ENCODE peak calls at places on chromosomes 5 and 9, in seven cellular contexts. K is tibial nerve, P is brain microvascular endothelial cell, Z is GM12865, D is GM23338, F is GM10248, X is neural crest cell. E is an unnamed sample.

GRCh38 chr9:34572092-34572491 is 17.4 kb downstream of the CNTFR start:
- DNase-seq in K (no peak), P (no peak), Z (no peak), D (no peak), F (no peak), X (no peak), E (no peak)

GRCh38 chr9:13163287-13163686 is 116.2 kb downstream of the MPDZ start:
- DNase-seq in K (no peak), P (no peak), Z (no peak), D (no peak), F (no peak), X (no peak), E (no peak)

GRCh38 chr5:178399723-178400115 is 167.1 kb upstream of the PHYKPL start:
- DNase-seq in K (no peak), P (no peak), Z (no peak), D (no peak), F (no peak), X (no peak), E (no peak)

GRCh38 chr5:41503860-41504259 is 6.5 kb downstream of the PLCXD3 start:
- DNase-seq in K (no peak), P (no peak), Z (no peak), D (no peak), F (no peak), X (no peak), E (no peak)

GRCh38 chr5:56852228-56853000 is 37.1 kb downstream of the MAP3K1 start:
- DNase-seq in K (no peak), P (no peak), Z (no peak), D (no peak), F (no peak), X (no peak), E (no peak)

GRCh38 chr5:38831909-38832308 is 13.9 kb upstream of the OSMR start:
- DNase-seq in K (no peak), P (peak), Z (peak), D (peak), F (peak), X (no peak), E (peak)

GRCh38 chr5:16572289-16573015 is 44.3 kb downstream of the RETREG1 start:
- DNase-seq in K (no peak), P (no peak), Z (no peak), D (no peak), F (no peak), X (no peak), E (no peak)

GRCh38 chr9:121286973-121287721 is 19.2 kb downstream of the GSN start:
- DNase-seq in K (peak), P (peak), Z (no peak), D (peak), F (no peak), X (peak), E (no peak)

GRCh38 chr5:59786271-59786805 is 107.2 kb downstream of the PDE4D start:
- DNase-seq in K (no peak), P (peak), Z (no peak), D (no peak), F (no peak), X (no peak), E (no peak)

GRCh38 chr5:75484605-75485004 is 26.8 kb downstream of the CERT1 start:
- DNase-seq in K (no peak), P (no peak), Z (no peak), D (no peak), F (no peak), X (no peak), E (no peak)

GRCh38 chr5:180001742-180002141 is 69.8 kb downstream of the RNF130 start:
- DNase-seq in K (no peak), P (no peak), Z (no peak), D (no peak), F (no peak), X (no peak), E (no peak)

GRCh38 chr5:58794875-58795274 is 212.0 kb downstream of the RAB3C start:
- DNase-seq in K (no peak), P (peak), Z (peak), D (no peak), F (no peak), X (no peak), E (no peak)

GRCh38 chr5:134073404-134073803 is 41.1 kb upstream of the TCF7 start:
- DNase-seq in K (no peak), P (peak), Z (no peak), D (no peak), F (no peak), X (no peak), E (no peak)

GRCh38 chr9:16278420-16278999 is 592.0 kb downstream of the BNC2 start:
- DNase-seq in K (no peak), P (no peak), Z (no peak), D (no peak), F (no peak), X (no peak), E (no peak)

GRCh38 chr5:54547711-54548250 is 30.2 kb downstream of the SNX18 start:
- DNase-seq in K (peak), P (peak), Z (no peak), D (no peak), F (no peak), X (no peak), E (no peak)

GRCh38 chr9:129613520-129614175 is 7.3 kb downstream of the C9orf50 start:
- DNase-seq in K (no peak), P (no peak), Z (no peak), D (no peak), F (no peak), X (no peak), E (no peak)

GRCh38 chr5:149128023-149128875 is 13.0 kb upstream of the ABLIM3 start:
- DNase-seq in K (no peak), P (peak), Z (peak), D (peak), F (peak), X (peak), E (peak)

GRCh38 chr5:7926296-7926695 is 57.3 kb downstream of the MTRR start:
- DNase-seq in K (no peak), P (peak), Z (no peak), D (no peak), F (no peak), X (no peak), E (no peak)

GRCh38 chr5:72543365-72543764 is 36.2 kb upstream of the ZNF366 start:
- DNase-seq in K (no peak), P (peak), Z (no peak), D (no peak), F (no peak), X (no peak), E (no peak)

GRCh38 chr5:143405063-143405746 is 1.7 kb upstream of the NR3C1 start:
- DNase-seq in K (peak), P (peak), Z (peak), D (peak), F (peak), X (peak), E (peak)

GRCh38 chr9:16803648-16804047 is 66.8 kb downstream of the BNC2 start:
- DNase-seq in K (no peak), P (no peak), Z (no peak), D (no peak), F (no peak), X (no peak), E (no peak)

GRCh38 chr5:81755320-81755719 is 4.4 kb upstream of the SSBP2 start:
- DNase-seq in K (peak), P (peak), Z (no peak), D (peak), F (no peak), X (no peak), E (no peak)

GRCh38 chr5:102341918-102342317 is 45.8 kb upstream of the SLCO4C1 start:
- DNase-seq in K (no peak), P (no peak), Z (no peak), D (no peak), F (no peak), X (no peak), E (no peak)

GRCh38 chr5:7808998-7809397 is 41.9 kb downstream of the CFAP90 start:
- DNase-seq in K (no peak), P (no peak), Z (no peak), D (no peak), F (no peak), X (no peak), E (no peak)

GRCh38 chr9:75604661-75605060 is 285.8 kb upstream of the PCSK5 start:
- DNase-seq in K (no peak), P (no peak), Z (no peak), D (no peak), F (no peak), X (no peak), E (no peak)

GRCh38 chr9:4277531-4277991 is 22.3 kb downstream of the GLIS3 start:
- DNase-seq in K (no peak), P (no peak), Z (no peak), D (peak), F (no peak), X (no peak), E (no peak)

DNA sequence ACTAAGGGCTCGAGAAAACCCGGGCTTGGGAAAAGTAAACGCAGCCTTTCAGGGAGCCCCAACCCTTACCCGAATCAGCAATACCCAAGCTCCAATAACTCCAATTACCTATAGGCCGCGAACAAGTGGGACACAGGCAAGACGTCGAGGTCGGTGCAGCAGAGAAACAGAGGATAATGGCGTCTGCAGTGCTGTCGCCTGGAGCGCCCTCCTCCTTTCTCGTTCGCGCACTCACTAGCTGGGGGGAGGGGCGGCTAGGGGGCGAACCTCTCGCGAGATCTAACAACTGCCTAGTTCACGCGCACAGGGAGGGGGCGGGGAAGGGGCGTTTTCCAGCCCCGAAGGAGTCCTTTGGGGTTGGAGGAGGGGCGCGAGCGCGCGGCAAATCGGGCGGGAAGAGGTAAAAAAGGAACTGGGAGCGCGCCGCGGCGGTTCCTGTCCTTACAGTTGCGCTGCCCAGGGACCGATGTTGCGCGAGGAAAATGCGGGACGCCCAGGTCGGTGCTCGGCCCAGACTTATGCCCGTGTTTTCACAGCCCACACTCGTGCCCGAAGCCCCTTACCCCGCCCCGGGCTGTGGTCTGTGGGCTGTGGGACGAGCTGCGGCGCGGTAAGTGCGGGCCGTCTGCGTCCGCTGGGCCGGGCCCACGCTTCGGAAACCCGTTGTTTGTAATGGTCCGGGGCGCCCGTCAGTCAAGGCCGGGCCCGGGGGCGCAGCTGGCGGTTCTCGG is at the start of gene RMI1:
- DNase-seq in K (peak), P (peak), Z (peak), D (peak), F (peak), X (peak), E (peak)
- TF ChIP-seq CTCF in K (peak), P (no peak), Z (no peak), D (no peak), F (peak), X (no peak), E (no peak)

GRCh38 chr9:32260481-32260880 is 124.0 kb upstream of the ACO1 start:
- DNase-seq in K (no peak), P (no peak), Z (no peak), D (no peak), F (no peak), X (no peak), E (no peak)

GRCh38 chr9:32265037-32265436 is 119.4 kb upstream of the ACO1 start:
- DNase-seq in K (no peak), P (no peak), Z (no peak), D (no peak), F (no peak), X (no peak), E (no peak)

GRCh38 chr9:32258482-32258881 is 126.0 kb upstream of the ACO1 start:
- DNase-seq in K (no peak), P (no peak), Z (no peak), D (no peak), F (no peak), X (no peak), E (no peak)

GRCh38 chr9:32264171-32264862 is 120.1 kb upstream of the ACO1 start:
- DNase-seq in K (no peak), P (no peak), Z (no peak), D (peak), F (no peak), X (no peak), E (no peak)
- TF ChIP-seq CTCF in K (no peak), P (no peak), Z (no peak), D (peak), F (no peak), X (no peak), E (no peak)

DNA sequence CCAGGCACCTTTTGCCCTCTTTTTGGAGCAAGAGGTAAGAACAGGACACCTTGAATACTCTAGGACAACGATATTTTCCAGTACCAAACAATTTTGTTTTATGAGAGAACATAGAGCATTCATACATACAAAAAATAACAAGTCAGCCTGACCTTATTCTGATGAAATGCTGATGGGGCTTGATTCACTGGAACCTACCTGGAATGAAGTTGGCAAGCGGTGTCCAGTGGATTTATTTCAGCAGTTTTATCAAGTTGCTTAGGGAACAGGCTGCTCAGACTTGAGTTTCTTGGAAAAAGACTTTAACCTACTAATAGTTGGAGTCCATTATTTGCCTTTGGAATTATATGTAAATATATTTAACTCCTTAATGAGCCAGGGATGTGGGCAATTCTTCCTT is 322.0 kb downstream of the ARRDC3 start:
- DNase-seq in K (no peak), P (no peak), Z (no peak), D (no peak), F (no peak), X (no peak), E (no peak)
- TF ChIP-seq CTCF in K (no peak), P (no peak), Z (no peak), D (no peak), F (no peak), X (no peak), E (no peak)

DNA sequence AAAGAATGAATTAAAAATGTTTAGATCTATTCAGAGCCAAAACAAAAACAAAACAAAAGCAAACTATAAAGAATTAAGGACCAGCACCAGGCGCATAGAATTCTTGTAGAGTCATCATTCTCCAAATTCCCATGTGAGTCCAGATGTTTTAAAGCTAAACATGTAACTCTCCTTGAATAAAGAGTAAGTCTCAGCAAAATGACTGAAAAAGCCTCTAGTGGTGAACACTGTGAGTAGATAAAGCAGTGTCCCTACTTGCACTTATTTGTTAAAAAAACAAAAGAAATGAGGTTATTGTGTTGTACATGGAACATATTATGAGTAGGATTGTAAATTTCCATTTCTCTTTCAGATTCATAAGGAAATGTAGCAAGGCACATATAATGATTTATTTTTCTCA is 44.0 kb downstream of the NNT start:
- DNase-seq in K (no peak), P (no peak), Z (no peak), D (no peak), F (no peak), X (no peak), E (no peak)
- TF ChIP-seq CTCF in K (no peak), P (peak), Z (no peak), D (no peak), F (no peak), X (peak), E (no peak)

GRCh38 chr5:121630402-121630801 is 221.3 kb upstream of the FTMT start:
- DNase-seq in K (no peak), P (no peak), Z (no peak), D (peak), F (no peak), X (no peak), E (no peak)
- TF ChIP-seq CTCF in K (peak), P (peak), Z (no peak), D (no peak), F (no peak), X (peak), E (no peak)

GRCh38 chr9:90552317-90552716 is 90.3 kb downstream of the DIRAS2 start:
- DNase-seq in K (no peak), P (no peak), Z (peak), D (no peak), F (peak), X (no peak), E (peak)

GRCh38 chr9:90544488-90544887 is 98.1 kb downstream of the DIRAS2 start:
- DNase-seq in K (no peak), P (no peak), Z (no peak), D (no peak), F (no peak), X (no peak), E (no peak)

GRCh38 chr9:90546200-90546599 is 96.4 kb downstream of the DIRAS2 start:
- DNase-seq in K (no peak), P (peak), Z (peak), D (peak), F (no peak), X (peak), E (no peak)

GRCh38 chr9:90547896-90548295 is 94.7 kb downstream of the DIRAS2 start:
- DNase-seq in K (no peak), P (no peak), Z (no peak), D (peak), F (no peak), X (no peak), E (no peak)
- TF ChIP-seq CTCF in K (no peak), P (no peak), Z (no peak), D (no peak), F (no peak), X (no peak), E (no peak)

GRCh38 chr5:170538096-170538465 is 34.3 kb downstream of the KCNIP1 start:
- DNase-seq in K (no peak), P (no peak), Z (no peak), D (no peak), F (no peak), X (no peak), E (no peak)
- TF ChIP-seq CTCF in K (no peak), P (no peak), Z (no peak), D (no peak), F (no peak), X (no peak), E (no peak)

GRCh38 chr9:114674076-114674797 is 7.8 kb downstream of the TEX48 start:
- DNase-seq in K (no peak), P (no peak), Z (no peak), D (peak), F (no peak), X (no peak), E (no peak)

GRCh38 chr9:114678130-114678529 is 3.9 kb downstream of the TEX48 start:
- DNase-seq in K (no peak), P (no peak), Z (no peak), D (no peak), F (no peak), X (no peak), E (no peak)

GRCh38 chr9:114671605-114672004 is 10.4 kb downstream of the TEX48 start:
- DNase-seq in K (no peak), P (no peak), Z (no peak), D (no peak), F (no peak), X (no peak), E (no peak)

GRCh38 chr9:114677418-114677817 is 4.6 kb downstream of the TEX48 start:
- DNase-seq in K (no peak), P (peak), Z (no peak), D (no peak), F (no peak), X (no peak), E (no peak)

GRCh38 chr9:114674798-114675554 is 7.0 kb downstream of the TEX48 start:
- DNase-seq in K (no peak), P (no peak), Z (no peak), D (no peak), F (no peak), X (no peak), E (no peak)
- TF ChIP-seq CTCF in K (no peak), P (peak), Z (no peak), D (peak), F (no peak), X (no peak), E (no peak)

GRCh38 chr9:127541865-127542264 is 70.2 kb upstream of the STXBP1 start:
- DNase-seq in K (peak), P (no peak), Z (no peak), D (no peak), F (no peak), X (no peak), E (no peak)

GRCh38 chr9:127541176-127541575 is 70.9 kb upstream of the STXBP1 start:
- DNase-seq in K (no peak), P (no peak), Z (no peak), D (no peak), F (no peak), X (no peak), E (no peak)

GRCh38 chr9:127539982-127540663 is 72.0 kb upstream of the STXBP1 start:
- DNase-seq in K (no peak), P (no peak), Z (no peak), D (no peak), F (no peak), X (no peak), E (no peak)

GRCh38 chr9:127539259-127539981 is 72.7 kb upstream of the STXBP1 start:
- DNase-seq in K (no peak), P (no peak), Z (no peak), D (no peak), F (no peak), X (no peak), E (no peak)

DNA sequence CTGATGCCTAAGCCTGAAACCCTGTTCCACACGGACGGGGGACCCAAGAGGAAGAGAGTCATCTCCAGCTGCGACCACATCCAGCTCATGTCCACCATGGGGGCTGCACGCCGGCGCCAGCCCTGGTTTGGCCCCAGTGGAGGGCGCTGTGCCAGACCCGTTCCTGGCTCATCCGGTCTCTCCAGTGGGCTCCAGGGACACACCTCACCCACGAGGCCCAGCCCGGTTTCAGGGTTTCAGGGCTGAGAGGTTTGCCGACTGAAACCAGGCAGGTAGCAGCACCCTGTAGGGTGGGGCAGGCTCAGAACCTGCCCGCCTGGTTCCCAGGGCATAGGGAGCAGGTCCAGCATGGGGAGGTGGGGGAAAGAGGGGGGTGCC is 71.4 kb upstream of the STXBP1 start:
- DNase-seq in K (no peak), P (no peak), Z (no peak), D (peak), F (no peak), X (no peak), E (no peak)
- TF ChIP-seq CTCF in K (no peak), P (peak), Z (no peak), D (peak), F (no peak), X (no peak), E (no peak)